ENCODE peak calls at places on chromosomes 3 and 15, in five cellular contexts. V is SJSA1, C is D341Med, P is GM04503, R is hippocampal formation. U is an unnamed sample.

GRCh38 chr3:31680072-31680870 is 147.5 kb downstream of the STT3B start:
- DNase-seq in V (no peak), C (no peak), P (no peak), R (no peak), U (no peak)

GRCh38 chr3:142460689-142461088 is 12.9 kb upstream of the XRN1 start:
- DNase-seq in V (no peak), C (no peak), P (no peak), R (no peak), U (no peak)

GRCh38 chr3:157494581-157495281 is 8.5 kb downstream of the VEPH1 start:
- DNase-seq in V (no peak), C (no peak), P (no peak), R (no peak), U (no peak)

GRCh38 chr15:85800460-85801123 is 5.9 kb upstream of the KLHL25 start:
- DNase-seq in V (peak; percentile 58), C (no peak), P (no peak), R (no peak), U (peak; percentile 73)

GRCh38 chr3:175338775-175339535 is 479.8 kb downstream of the NAALADL2 start:
- DNase-seq in V (peak; percentile 31), C (no peak), P (peak; percentile 64), R (no peak), U (no peak)

GRCh38 chr15:70210076-70210475 is 112.4 kb upstream of the TLE3 start:
- DNase-seq in V (no peak), C (no peak), P (no peak), R (no peak), U (no peak)

GRCh38 chr3:64000446-64001055 is 22.7 kb downstream of the PSMD6 start:
- DNase-seq in V (peak; percentile 51), C (no peak), P (no peak), R (no peak), U (no peak)

GRCh38 chr15:25767356-25768151 is 95.6 kb downstream of the ATP10A start:
- DNase-seq in V (peak; percentile 34), C (no peak), P (no peak), R (no peak), U (peak; percentile 7)

GRCh38 chr3:16866447-16867025 is 18.2 kb upstream of the PLCL2 start:
- DNase-seq in V (no peak), C (no peak), P (peak; percentile 31), R (no peak), U (no peak)

GRCh38 chr3:151445283-151446001 is 15.4 kb downstream of the IGSF10 start:
- DNase-seq in V (peak; percentile 48), C (no peak), P (peak; percentile 97), R (no peak), U (no peak)

GRCh38 chr3:58051196-58051595 is 43.0 kb downstream of the FLNB start:
- DNase-seq in V (peak; percentile 78), C (no peak), P (peak; percentile 79), R (no peak), U (no peak)

GRCh38 chr3:58117561-58118305 is 93.0 kb downstream of the DNASE1L3 start:
- DNase-seq in V (no peak), C (no peak), P (peak; percentile 12), R (no peak), U (no peak)

GRCh38 chr3:30353711-30354467 is 252.5 kb upstream of the TGFBR2 start:
- DNase-seq in V (no peak), C (no peak), P (no peak), R (no peak), U (no peak)

GRCh38 chr3:130963878-130964277 is 62.7 kb downstream of the ASTE1 start:
- DNase-seq in V (peak; percentile 69), C (no peak), P (peak; percentile 69), R (peak; percentile 1), U (no peak)

GRCh38 chr3:117408811-117409210 is 699.2 kb downstream of the TUSC7 start:
- DNase-seq in V (no peak), C (no peak), P (no peak), R (no peak), U (no peak)

GRCh38 chr3:182713743-182714517 is 79.4 kb upstream of the ATP11B start:
- DNase-seq in V (no peak), C (peak; percentile 60), P (peak; percentile 24), R (no peak), U (peak; percentile 46)

GRCh38 chr3:68972358-68972979 is 40.1 kb upstream of the TAFA4 start:
- DNase-seq in V (peak; percentile 67), C (peak; percentile 85), P (peak; percentile 3), R (peak; percentile 69), U (peak; percentile 33)

GRCh38 chr3:73508330-73508954 is 116.3 kb downstream of the PDZRN3 start:
- DNase-seq in V (peak; percentile 44), C (peak; percentile 71), P (no peak), R (peak; percentile 10), U (peak; percentile 7)

GRCh38 chr15:26892119-26892518 is 25.3 kb downstream of the GABRA5 start:
- DNase-seq in V (no peak), C (no peak), P (no peak), R (no peak), U (no peak)

GRCh38 chr3:116815831-116816588 is 106.4 kb downstream of the TUSC7 start:
- DNase-seq in V (no peak), C (peak; percentile 25), P (no peak), R (no peak), U (no peak)

GRCh38 chr3:52892290-52892624 is 5.1 kb downstream of the STIMATE start:
- DNase-seq in V (no peak), C (no peak), P (no peak), R (no peak), U (no peak)

GRCh38 chr3:142896201-142896755 is 7.4 kb upstream of the PCOLCE2 start:
- DNase-seq in V (no peak), C (no peak), P (peak; percentile 63), R (no peak), U (no peak)

GRCh38 chr3:185561374-185561943 is 9.1 kb upstream of the LIPH start:
- DNase-seq in V (no peak), C (no peak), P (no peak), R (no peak), U (no peak)

GRCh38 chr15:74466570-74466969 is 5.6 kb upstream of the UBL7 start:
- DNase-seq in V (no peak), C (no peak), P (no peak), R (no peak), U (no peak)

U was measured in NCI-H524 treated with DMSO at 0.1 percent for 48 hours.